ENCODE peak calls at places on chromosome 10, in six cellular contexts. K is upper lobe of right lung; D is CD8-positive, alpha-beta memory T cell; M is CD8-positive, alpha-beta T cell; V is IMR-90; R is fibroblast of lung. L is an unnamed sample.

GRCh38 chr10:11793762-11794479 is 29.2 kb upstream of the PROSER2 start:
- DNase-seq in K (no peak), D (no peak), M (no peak), V (peak; percentile 80), R (peak; percentile 26), L (no peak)

GRCh38 chr10:71249996-71250395 is 37.6 kb downstream of the UNC5B start:
- DNase-seq in K (no peak), D (no peak), M (no peak), V (no peak), R (no peak), L (no peak)

GRCh38 chr10:4241724-4242345 is 456.8 kb upstream of the KLF6 start:
- DNase-seq in K (no peak), D (no peak), M (no peak), V (peak; percentile 100), R (peak; percentile 100), L (no peak)

GRCh38 chr10:66242885-66243284 is 683.0 kb upstream of the LRRTM3 start:
- DNase-seq in K (no peak), D (no peak), M (no peak), V (no peak), R (no peak), L (no peak)

GRCh38 chr10:45439365-45439764 is 65.3 kb downstream of the ALOX5 start:
- DNase-seq in K (peak; percentile 33), D (no peak), M (no peak), V (no peak), R (no peak), L (no peak)

GRCh38 chr10:86339226-86339865 is 27.2 kb downstream of the GRID1 start:
- DNase-seq in K (peak; percentile 38), D (no peak), M (no peak), V (no peak), R (no peak), L (no peak)

GRCh38 chr10:86411281-86411841 is 44.8 kb upstream of the GRID1 start:
- DNase-seq in K (no peak), D (peak; percentile 27), M (no peak), V (peak; percentile 86), R (peak; percentile 36), L (no peak)

GRCh38 chr10:44009891-44010290 is 361.2 kb upstream of the ZNF32 start:
- DNase-seq in K (no peak), D (no peak), M (no peak), V (no peak), R (no peak), L (no peak)

GRCh38 chr10:26479766-26480492 is 41.8 kb downstream of the APBB1IP start:
- DNase-seq in K (no peak), D (peak; percentile 70), M (peak; percentile 49), V (no peak), R (no peak), L (no peak)

GRCh38 chr10:30384791-30385201 is 35.7 kb upstream of the MTPAP start:
- DNase-seq in K (peak; percentile 54), D (no peak), M (no peak), V (peak; percentile 34), R (peak; percentile 48), L (no peak)

GRCh38 chr10:66277481-66277880 is 648.4 kb upstream of the LRRTM3 start:
- DNase-seq in K (no peak), D (no peak), M (no peak), V (no peak), R (no peak), L (no peak)

DNA sequence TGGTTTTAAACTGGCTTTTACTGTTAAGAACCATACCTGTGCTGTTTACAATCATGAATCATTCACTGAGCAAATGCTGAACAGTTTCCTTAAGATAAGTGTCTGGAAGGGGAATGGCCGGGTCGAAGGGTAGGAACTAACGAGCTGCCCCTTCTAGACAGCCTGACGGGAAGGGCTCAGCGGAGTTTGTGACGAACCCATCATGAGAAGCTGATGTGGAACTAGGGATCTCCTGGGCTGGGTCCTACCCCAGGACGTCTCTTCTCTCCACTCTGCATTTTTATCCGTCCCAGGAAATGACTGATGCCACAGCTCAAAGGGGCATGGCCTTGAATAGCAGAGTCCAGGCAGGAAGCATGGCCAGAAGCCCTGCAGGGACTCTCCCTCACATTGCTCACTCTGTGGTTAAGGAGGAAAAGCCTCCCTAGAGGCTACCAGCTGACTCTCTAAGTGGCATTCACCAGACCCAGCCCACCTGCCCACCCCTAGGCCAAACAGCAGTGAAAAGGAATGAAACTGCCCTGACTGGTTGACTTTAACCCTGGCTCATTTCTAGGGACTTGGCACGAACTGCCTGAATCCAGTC is 112.0 kb downstream of the PFKFB3 start:
- DNase-seq in K (no peak), D (no peak), M (no peak), V (no peak), R (no peak), L (no peak)
- H3K4me3 ChIP-seq in K (no peak overlapping the region), D (no peak overlapping the region), M (no peak overlapping the region), V (no peak overlapping the region), R (no peak overlapping the region), L (no peak overlapping the region)

GRCh38 chr10:5565671-5566581 is 41.2 kb downstream of the CALML3 start:
- DNase-seq in K (peak; percentile 52), D (no peak), M (no peak), V (peak; percentile 84), R (no peak), L (no peak)
- H3K27ac ChIP-seq in K (no peak overlapping the region), D (no peak overlapping the region), M (no peak overlapping the region), V (peak overlapping the region; percentile 30), R (no peak overlapping the region), L (no peak overlapping the region)

DNA sequence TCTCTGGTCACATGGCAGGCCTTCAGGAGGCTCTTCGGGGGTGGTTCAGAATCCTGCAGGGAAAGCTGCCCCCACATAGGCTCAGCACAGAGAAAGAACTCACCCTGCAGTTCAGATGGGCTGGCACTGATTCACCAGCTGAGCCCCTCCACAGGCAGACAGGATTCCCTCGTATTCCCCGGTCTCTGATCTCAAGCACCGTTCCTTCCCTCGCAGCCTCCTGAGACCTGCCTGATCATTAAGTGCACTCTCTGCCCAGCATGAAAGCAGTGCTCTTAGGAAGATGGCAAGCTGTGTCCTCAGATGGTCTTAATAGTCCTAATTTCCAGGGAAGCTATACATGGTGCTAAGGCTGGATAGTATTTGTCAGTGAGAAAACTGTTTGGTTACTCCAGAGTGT is 78.2 kb upstream of the NPS start:
- DNase-seq in K (no peak), D (no peak), M (no peak), V (no peak), R (no peak), L (no peak)
- H3K27me3 ChIP-seq in K (no peaks in the 10 kb centered on the region), D (no peaks in the 10 kb centered on the region), M (no peaks in the 10 kb centered on the region), V (peaks cover 6% of the 10 kb centered on the region), R (no peaks in the 10 kb centered on the region), L (no peaks in the 10 kb centered on the region)

GRCh38 chr10:103585011-103585405 is 91.5 kb downstream of the NEURL1 start:
- DNase-seq in K (no peak), D (no peak), M (no peak), V (no peak), R (no peak), L (no peak)
- H3K4me3 ChIP-seq in K (no peak overlapping the region), D (peak overlapping the region; percentile 64), M (peak overlapping the region; percentile 76), V (no peak overlapping the region), R (no peak overlapping the region), L (peak overlapping the region; percentile 19)

GRCh38 chr10:79313911-79314439 is 33.3 kb upstream of the PPIF start:
- DNase-seq in K (no peak), D (no peak), M (no peak), V (no peak), R (no peak), L (no peak)

GRCh38 chr10:79316671-79317431 is 30.4 kb upstream of the PPIF start:
- DNase-seq in K (peak; percentile 63), D (no peak), M (no peak), V (peak; percentile 29), R (no peak), L (no peak)

GRCh38 chr10:79313320-79313719 is 33.9 kb upstream of the PPIF start:
- DNase-seq in K (no peak), D (no peak), M (no peak), V (no peak), R (no peak), L (no peak)

GRCh38 chr10:79315602-79315920 is 31.7 kb upstream of the PPIF start:
- DNase-seq in K (no peak), D (no peak), M (no peak), V (no peak), R (no peak), L (no peak)

DNA sequence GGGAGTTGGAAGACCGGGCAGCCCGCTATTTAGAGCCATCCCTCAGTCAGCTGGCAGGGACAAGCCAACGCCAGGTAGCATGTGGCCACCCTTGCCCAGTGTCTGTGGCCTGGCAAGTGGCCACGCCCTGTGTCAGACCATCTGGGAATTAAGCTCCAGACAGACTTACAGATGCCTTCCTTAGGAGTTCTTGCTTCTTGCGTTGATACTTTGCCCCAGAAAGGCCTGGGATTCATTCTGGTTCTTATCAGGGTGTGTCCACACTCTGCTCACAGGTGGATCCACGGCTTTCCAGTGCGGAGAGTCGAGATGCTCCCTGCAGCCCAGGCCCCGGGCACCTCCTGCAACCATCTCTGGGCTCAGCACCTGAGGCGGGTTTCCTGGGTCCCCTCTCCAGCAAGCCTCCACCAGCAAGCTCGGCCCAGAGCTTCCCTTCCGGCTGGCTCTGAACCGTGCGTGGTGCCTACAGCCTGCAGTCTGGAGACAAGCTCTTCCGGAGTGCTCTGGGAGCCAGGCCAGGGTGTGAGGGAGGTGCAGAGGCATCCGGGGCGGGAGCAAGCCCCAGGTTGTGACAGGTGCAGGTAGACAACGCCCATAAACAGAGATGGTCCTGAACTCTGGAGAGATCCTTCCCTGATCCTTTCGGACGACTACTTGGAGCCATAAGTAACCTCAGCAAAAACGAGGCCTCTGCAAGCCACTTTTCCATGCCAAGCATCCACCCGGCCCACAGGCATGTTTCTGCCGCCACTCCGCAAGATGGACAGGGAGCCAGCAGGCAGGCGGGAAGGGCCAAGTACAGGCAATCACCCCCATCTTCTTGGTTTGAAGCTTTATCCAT is 32.3 kb upstream of the PPIF start:
- DNase-seq in K (no peak), D (no peak), M (no peak), V (no peak), R (no peak), L (no peak)
- H3K27ac ChIP-seq in K (no peak overlapping the region), D (no peak overlapping the region), M (no peak overlapping the region), V (no peak overlapping the region), R (no peak overlapping the region), L (no peak overlapping the region)

DNA sequence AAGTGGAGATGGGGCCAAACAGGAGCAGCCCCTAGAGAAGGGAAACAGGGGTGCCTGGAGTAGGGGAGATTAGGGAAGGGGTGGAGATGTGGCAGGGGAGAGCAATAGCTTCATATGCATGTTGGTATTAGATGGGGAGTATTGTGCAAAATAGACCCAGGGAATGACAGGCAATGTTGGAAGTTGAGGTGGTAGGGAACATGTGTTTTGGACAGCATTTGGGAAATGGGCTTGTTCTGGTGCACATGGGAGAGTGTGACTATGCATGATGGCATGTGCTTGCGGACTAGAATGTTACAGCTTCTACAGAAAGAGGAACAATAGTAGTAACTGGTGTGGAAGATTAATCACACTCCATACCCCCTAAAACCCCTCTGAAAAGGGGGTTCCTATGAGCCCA is 10.4 kb downstream of the PAX2 start:
- DNase-seq in K (no peak), D (no peak), M (no peak), V (no peak), R (no peak), L (no peak)
- H3K27me3 ChIP-seq in K (peaks cover 97% of the 10 kb centered on the region), D (peaks cover 31% of the 10 kb centered on the region), M (peaks cover 15% of the 10 kb centered on the region), V (peaks cover 84% of the 10 kb centered on the region), R (peaks cover 53% of the 10 kb centered on the region), L (peaks cover 51% of the 10 kb centered on the region)

GRCh38 chr10:8075282-8076260 is 21.1 kb downstream of the GATA3 start:
- DNase-seq in K (no peak), D (no peak), M (no peak), V (no peak), R (no peak), L (no peak)
- H3K4me3 ChIP-seq in K (no peak overlapping the region), D (no peak overlapping the region), M (no peak overlapping the region), V (no peak overlapping the region), R (no peak overlapping the region), L (no peak overlapping the region)